ENCODE peak calls at places on chromosomes 1 and 21, in seven cellular contexts. R, W, M, C, N, A and G are unnamed samples.

GRCh38 chr1:156641761-156642264 is at the start of gene BCAN:
- DNase-seq in C (no peak), R (no peak), N (peak), W (no peak), M (no peak), A (peak), G (no peak)

GRCh38 chr21:46324390-46325072 is 575 bp downstream of the PCNT start:
- DNase-seq in W (peak), R (peak), A (peak), N (peak), C (peak), M (peak), G (peak)

GRCh38 chr1:119715542-119715941 is 3.8 kb downstream of the PHGDH start:
- DNase-seq in A (peak), M (no peak), R (no peak), C (no peak), N (peak), W (no peak), G (no peak)

GRCh38 chr21:43911015-43911934 is 46.3 kb downstream of the AGPAT3 start:
- DNase-seq in A (no peak), R (no peak), W (no peak), M (peak), N (no peak), C (no peak), G (no peak)

GRCh38 chr1:39102537-39103320 is 76.6 kb downstream of the NDUFS5 start:
- DNase-seq in N (peak), R (peak), C (peak), M (no peak), W (no peak), A (peak), G (peak)

GRCh38 chr1:190140644-190141043 is 337.0 kb downstream of the BRINP3 start:
- DNase-seq in W (no peak), C (no peak), A (no peak), N (no peak), M (no peak), R (no peak), G (no peak)

GRCh38 chr21:45833437-45833836 is 148.1 kb upstream of the COL6A1 start:
- DNase-seq in C (no peak), N (no peak), A (no peak), M (no peak), W (no peak), R (no peak), G (no peak)

GRCh38 chr1:30465096-30465495 is 258.3 kb downstream of the MATN1 start:
- DNase-seq in A (no peak), N (no peak), W (no peak), M (peak), C (no peak), R (no peak), G (no peak)

GRCh38 chr1:44008259-44008658 is 16.9 kb downstream of the CCDC24 start:
- DNase-seq in M (no peak), R (no peak), W (no peak), A (no peak), N (no peak), C (no peak), G (no peak)

GRCh38 chr1:78095618-78096416 is 50.1 kb downstream of the GIPC2 start:
- DNase-seq in M (no peak), C (peak), R (no peak), N (no peak), A (peak), W (no peak), G (peak)

GRCh38 chr1:55727010-55727409 is 511.8 kb upstream of the USP24 start:
- DNase-seq in N (no peak), C (peak), A (peak), M (no peak), W (no peak), R (no peak), G (no peak)

GRCh38 chr1:24536391-24536840 is 19.5 kb upstream of the NCMAP start:
- DNase-seq in N (peak), R (peak), C (no peak), A (peak), W (no peak), M (no peak), G (no peak)

GRCh38 chr1:33231166-33231565 is 25.1 kb upstream of the ZNF362 start:
- DNase-seq in W (no peak), N (no peak), C (no peak), R (no peak), A (no peak), M (no peak), G (no peak)

GRCh38 chr1:67969446-67969845 is 81.0 kb downstream of the DIRAS3 start:
- DNase-seq in A (no peak), M (no peak), W (no peak), C (no peak), R (no peak), N (no peak), G (no peak)

DNA sequence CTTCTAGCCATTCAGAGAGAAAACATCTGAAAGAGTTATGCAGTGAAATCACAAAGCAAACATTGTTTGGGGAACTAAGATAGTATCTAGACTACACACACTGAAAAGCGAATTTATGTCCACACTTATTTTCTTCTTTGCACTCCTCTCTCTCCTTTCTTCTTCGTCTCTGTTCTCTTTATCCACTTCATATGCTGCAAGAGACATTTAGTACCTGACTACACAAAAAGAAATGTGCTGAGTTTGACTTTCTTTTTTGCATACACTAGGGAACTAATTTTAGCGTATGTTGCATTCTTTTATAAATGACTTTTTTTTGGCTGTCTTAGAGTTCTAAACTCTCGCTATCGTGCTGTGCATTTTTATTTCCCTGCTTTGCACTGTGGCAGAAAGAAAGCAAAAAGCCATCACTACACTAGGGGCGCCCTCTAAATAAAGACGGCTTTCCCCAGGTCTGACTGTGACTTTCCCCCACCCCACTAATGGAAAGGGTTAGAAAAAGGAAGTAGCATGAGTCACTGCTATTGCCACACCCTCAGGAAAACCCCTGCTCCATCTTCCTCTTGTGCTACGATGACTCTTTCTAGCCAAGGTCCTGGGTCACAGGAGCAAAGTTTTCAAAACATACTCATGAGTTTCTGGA is 65.7 kb downstream of the MAP3K7CL start:
- DNase-seq in A (peak), W (no peak), R (peak), M (no peak), C (peak), N (no peak), G (no peak)
- H3K4me3 ChIP-seq in A (peak), W (no peak), R (peak), M (peak), C (peak), N (no peak), G (peak)

GRCh38 chr1:66330711-66331110 is 203.2 kb upstream of the SGIP1 start:
- DNase-seq in N (no peak), R (peak), M (no peak), W (no peak), A (peak), C (no peak), G (no peak)

GRCh38 chr1:66332524-66332853 is 201.5 kb upstream of the SGIP1 start:
- DNase-seq in A (no peak), M (no peak), W (no peak), N (no peak), C (no peak), R (no peak), G (no peak)

GRCh38 chr1:66333463-66334232 is 200.3 kb upstream of the SGIP1 start:
- DNase-seq in W (no peak), A (no peak), N (no peak), C (no peak), M (no peak), R (peak), G (no peak)

GRCh38 chr1:66334311-66334710 is 199.6 kb upstream of the SGIP1 start:
- DNase-seq in W (no peak), M (no peak), C (no peak), N (no peak), R (peak), A (no peak), G (no peak)

GRCh38 chr1:66331641-66332523 is 202.1 kb upstream of the SGIP1 start:
- DNase-seq in C (peak), R (peak), N (peak), M (peak), W (peak), A (peak), G (peak)
- TF ChIP-seq CTCF in C (peak), R (no peak), N (peak), M (peak), W (no peak), A (peak), G (peak)

GRCh38 chr1:169681094-169681493 is 30.3 kb downstream of the SELL start:
- DNase-seq in C (no peak), N (no peak), W (no peak), R (no peak), A (no peak), M (no peak), G (no peak)

GRCh38 chr1:169683661-169684060 is 27.8 kb downstream of the SELL start:
- DNase-seq in C (no peak), N (no peak), M (no peak), R (no peak), W (no peak), A (no peak), G (no peak)

GRCh38 chr1:169682077-169682476 is 29.3 kb downstream of the SELL start:
- DNase-seq in N (no peak), C (no peak), W (no peak), A (no peak), R (no peak), M (no peak), G (no peak)

GRCh38 chr1:169679692-169680091 is 31.7 kb downstream of the SELL start:
- DNase-seq in A (no peak), W (no peak), M (no peak), C (no peak), R (no peak), N (no peak), G (no peak)

DNA sequence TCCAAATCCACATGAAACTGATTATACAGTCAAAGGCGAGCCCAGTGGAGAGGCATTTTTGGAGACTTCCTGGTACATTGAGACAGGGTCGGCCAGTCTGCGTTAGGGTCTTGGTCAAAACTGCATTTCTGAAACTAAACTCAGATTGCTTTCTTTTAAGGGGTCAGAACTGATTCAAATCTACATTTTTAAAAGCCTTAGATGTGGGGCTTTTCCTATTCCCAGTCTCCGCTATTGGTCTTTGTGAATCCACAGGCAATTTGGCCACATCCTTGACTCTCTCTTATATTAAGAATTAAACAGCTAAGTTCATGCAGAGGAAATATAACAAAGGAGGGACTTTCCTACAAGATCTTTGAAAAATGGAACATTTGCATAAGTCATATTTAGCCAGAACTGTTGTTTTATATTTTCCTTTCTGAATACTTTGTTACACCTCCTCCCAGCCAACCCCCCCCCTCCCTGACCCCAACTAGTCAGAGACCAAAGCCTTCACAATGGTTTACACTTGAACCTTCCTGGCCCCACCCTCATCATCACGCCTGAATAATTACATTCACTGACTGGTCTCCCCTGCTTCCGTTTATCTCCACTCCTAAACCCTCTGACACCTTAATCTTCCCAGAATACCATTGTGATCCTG is 30.9 kb downstream of the SELL start:
- DNase-seq in A (no peak), W (no peak), N (no peak), C (no peak), R (peak), M (no peak), G (no peak)
- H3K4me3 ChIP-seq in A (no peak), W (no peak), N (no peak), C (no peak), R (no peak), M (no peak), G (no peak)

DNA sequence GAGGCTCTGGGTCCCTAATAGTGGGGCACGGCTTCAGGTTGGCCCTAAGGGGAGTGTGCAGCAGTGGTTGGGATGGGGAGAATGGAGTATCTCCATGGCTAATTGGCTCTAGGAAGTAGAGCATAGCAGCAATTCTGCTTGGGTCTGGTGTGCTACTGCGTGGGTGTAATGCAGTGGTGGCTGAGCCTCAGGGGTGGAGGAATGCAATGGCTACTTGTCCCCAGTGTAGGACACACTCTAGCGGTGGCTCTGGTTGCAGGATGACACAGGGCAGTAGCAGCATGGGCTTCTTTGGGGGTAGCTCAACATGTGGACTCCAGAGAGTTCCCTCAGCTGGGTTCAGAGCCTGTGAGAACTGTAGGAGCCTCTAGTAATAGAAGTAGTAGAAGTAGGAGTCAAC is 91.2 kb upstream of the FAM78B start:
- DNase-seq in A (no peak), W (no peak), M (no peak), C (no peak), R (peak), N (no peak), G (no peak)
- TF ChIP-seq CTCF in A (no peak), W (no peak), M (no peak), C (no peak), R (peak), N (no peak), G (no peak)

GRCh38 chr1:160104520-160104885 is 6.1 kb upstream of the IGSF8 start:
- DNase-seq in R (no peak), A (no peak), W (no peak), M (no peak), N (no peak), C (no peak), G (no peak)

GRCh38 chr1:160099716-160100375 is 1.4 kb upstream of the IGSF8 start:
- DNase-seq in W (no peak), N (no peak), C (no peak), M (peak), R (no peak), A (no peak), G (no peak)

GRCh38 chr1:160101037-160101716 is 2.8 kb upstream of the IGSF8 start:
- DNase-seq in C (peak), M (peak), N (peak), A (peak), W (peak), R (peak), G (no peak)

GRCh38 chr1:160103658-160104519 is 5.5 kb upstream of the IGSF8 start:
- DNase-seq in N (no peak), M (peak), A (no peak), C (no peak), W (no peak), R (no peak), G (no peak)

DNA sequence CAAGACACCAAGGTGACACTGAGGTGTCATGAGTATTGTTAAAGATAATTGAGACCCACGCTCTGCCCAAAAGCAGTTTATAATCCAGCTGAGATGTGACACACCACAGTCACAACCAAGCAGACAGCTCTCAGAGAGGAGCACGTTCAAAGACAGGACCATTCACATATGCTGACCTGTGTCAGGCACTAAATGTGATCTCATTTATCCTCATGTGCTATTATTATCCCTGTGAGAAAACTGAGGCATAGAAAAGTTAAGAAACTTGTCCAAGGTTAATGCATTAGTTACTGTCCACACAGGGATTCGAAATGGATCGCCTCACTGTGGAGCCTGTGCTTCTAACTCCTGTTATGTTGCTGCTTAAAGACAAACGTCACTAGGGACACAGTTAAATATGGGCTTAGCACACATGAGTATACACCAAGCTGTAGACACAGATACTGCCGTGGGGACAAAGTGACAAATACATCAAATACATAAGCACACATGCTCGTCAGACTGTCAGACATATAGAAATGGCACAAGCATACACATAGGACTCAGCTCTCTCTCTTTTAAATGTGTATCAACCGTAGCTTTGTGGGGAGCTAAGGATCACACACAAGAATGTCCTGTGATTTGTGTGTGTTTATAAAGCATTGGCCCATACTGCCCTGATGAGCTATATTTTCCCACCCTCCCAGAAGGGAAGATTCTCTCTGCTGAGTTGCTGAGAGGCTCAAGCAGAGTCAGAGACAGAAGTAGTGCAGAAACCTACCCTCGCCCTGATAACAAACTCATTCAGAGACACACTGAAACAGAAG is 3.5 kb upstream of the IGSF8 start:
- DNase-seq in R (no peak), N (no peak), A (peak), W (no peak), C (no peak), M (no peak), G (no peak)
- H3K4me3 ChIP-seq in R (no peak), N (no peak), A (no peak), W (no peak), C (no peak), M (no peak), G (no peak)

GRCh38 chr1:4960782-4961475 is 306.5 kb downstream of the AJAP1 start:
- DNase-seq in A (no peak), M (peak), C (no peak), N (no peak), W (no peak), R (no peak), G (no peak)
- TF ChIP-seq CTCF in A (no peak), M (no peak), C (no peak), N (no peak), W (no peak), R (no peak), G (no peak)